ENCODE peak calls at places on chromosome 12, in four cellular contexts. F, D, A and S are unnamed samples.
A peak's percentile ranks its signal among the peaks of the same experiment; 100 is the strongest.

GRCh38 chr12:13680916-13681315 is 300.5 kb downstream of the GRIN2B start:
- DNase-seq in F (no peak), D (no peak), A (no peak), S (no peak)

GRCh38 chr12:50032516-50033316 is 7.4 kb upstream of the RACGAP1 start:
- DNase-seq in F (no peak), D (peak; percentile 70), A (no peak), S (no peak)

GRCh38 chr12:79360936-79361335 is 329.8 kb downstream of the PAWR start:
- DNase-seq in F (no peak), D (no peak), A (no peak), S (no peak)

GRCh38 chr12:56154818-56155217 is 2.4 kb downstream of the MYL6B start:
- DNase-seq in F (no peak), D (no peak), A (no peak), S (no peak)

GRCh38 chr12:65649126-65649525 is 175.2 kb upstream of the HMGA2 start:
- DNase-seq in F (peak; percentile 100), D (no peak), A (no peak), S (no peak)

GRCh38 chr12:20132818-20133217 is 235.5 kb upstream of the PDE3A start:
- DNase-seq in F (no peak), D (no peak), A (no peak), S (no peak)

GRCh38 chr12:34402228-34402898 is 380.1 kb downstream of the ALG10 start:
- DNase-seq in F (no peak), D (peak; percentile 15), A (no peak), S (no peak)

GRCh38 chr12:571795-572531 is 91.3 kb downstream of the NINJ2 start:
- DNase-seq in F (no peak), D (no peak), A (no peak), S (peak; percentile 66)

GRCh38 chr12:97940629-97941028 is 478.0 kb downstream of the RMST start:
- DNase-seq in F (no peak), D (no peak), A (peak; percentile 18), S (no peak)

GRCh38 chr12:100077367-100077766 is 65.3 kb downstream of the BLTP3B start:
- DNase-seq in F (no peak), D (no peak), A (no peak), S (no peak)

GRCh38 chr12:71392521-71393145 is 47.0 kb upstream of the LGR5 start:
- DNase-seq in F (peak; percentile 70), D (peak; percentile 45), A (peak; percentile 50), S (peak; percentile 23)

GRCh38 chr12:608921-609320 is 54.3 kb downstream of the NINJ2 start:
- DNase-seq in F (no peak), D (no peak), A (no peak), S (peak; percentile 72)

GRCh38 chr12:630656-631632 is 32.3 kb downstream of the NINJ2 start:
- DNase-seq in F (no peak), D (peak; percentile 78), A (no peak), S (peak; percentile 31)

GRCh38 chr12:75868501-75868900 is 163.1 kb downstream of the PHLDA1 start:
- DNase-seq in F (no peak), D (no peak), A (no peak), S (no peak)

GRCh38 chr12:22124987-22125386 is 79.0 kb downstream of the CMAS start:
- DNase-seq in F (no peak), D (no peak), A (no peak), S (no peak)

GRCh38 chr12:3158851-3159465 is 81.8 kb downstream of the TSPAN9 start:
- DNase-seq in F (peak; percentile 75), D (no peak), A (no peak), S (no peak)

GRCh38 chr12:27012239-27012981 is 1.8 kb downstream of the TM7SF3 start:
- DNase-seq in F (no peak), D (no peak), A (no peak), S (no peak)

GRCh38 chr12:112938751-112939150 is 477 bp downstream of the OAS3 start:
- DNase-seq in F (no peak), D (no peak), A (no peak), S (no peak)

GRCh38 chr12:87848248-87848868 is 180.8 kb downstream of the C12orf50 start:
- DNase-seq in F (peak; percentile 82), D (no peak), A (peak; percentile 49), S (peak; percentile 40)

GRCh38 chr12:27279836-27280235 is 35.8 kb downstream of the STK38L start:
- DNase-seq in F (no peak), D (no peak), A (no peak), S (no peak)

GRCh38 chr12:109879332-109880048 is 851 bp downstream of the GLTP start:
- DNase-seq in F (no peak), D (no peak), A (no peak), S (no peak)

GRCh38 chr12:56591111-56591510 is 39.0 kb downstream of the BAZ2A start:
- DNase-seq in F (no peak), D (no peak), A (no peak), S (no peak)

GRCh38 chr12:110079477-110080400 is 31.4 kb upstream of the C12orf76 start:
- DNase-seq in F (peak; percentile 39), D (no peak), A (no peak), S (peak; percentile 42)

GRCh38 chr12:107326237-107326636 is 232.9 kb upstream of the CRY1 start:
- DNase-seq in F (no peak), D (no peak), A (no peak), S (no peak)

GRCh38 chr12:124114316-124114715 is 141.3 kb downstream of the ZNF664 start:
- DNase-seq in F (no peak), D (no peak), A (no peak), S (no peak)

GRCh38 chr12:53736602-53737493 is 9.6 kb upstream of the CALCOCO1 start:
- DNase-seq in F (no peak), D (no peak), A (peak; percentile 69), S (no peak)

GRCh38 chr12:110165540-110166159 is 41.5 kb downstream of the IFT81 start:
- DNase-seq in F (no peak), D (peak; percentile 45), A (no peak), S (peak; percentile 25)

GRCh38 chr12:5000658-5001390 is 42.9 kb upstream of the KCNA5 start:
- DNase-seq in F (no peak), D (no peak), A (no peak), S (no peak)

GRCh38 chr12:51323966-51324895 is at the start of gene BIN2:
- DNase-seq in F (no peak), D (no peak), A (no peak), S (peak; percentile 86)

GRCh38 chr12:3534511-3534910 is 43.5 kb downstream of the PRMT8 start:
- DNase-seq in F (no peak), D (peak; percentile 15), A (no peak), S (no peak)

GRCh38 chr12:39971348-39971747 is 134.5 kb downstream of the SLC2A13 start:
- DNase-seq in F (no peak), D (no peak), A (no peak), S (no peak)

GRCh38 chr12:69095765-69096477 is 143.4 kb upstream of the CPSF6 start:
- DNase-seq in F (no peak), D (no peak), A (no peak), S (no peak)

GRCh38 chr12:130617219-130617618 is 98.9 kb downstream of the RIMBP2 start:
- DNase-seq in F (no peak), D (no peak), A (no peak), S (peak; percentile 89)

GRCh38 chr12:9827209-9827888 is at the start of gene KLRF1:
- DNase-seq in F (no peak), D (no peak), A (no peak), S (no peak)

GRCh38 chr12:57772429-57773322 is at the start of gene EEF1AKMT3:
- DNase-seq in F (peak; percentile 35), D (no peak), A (no peak), S (no peak)

GRCh38 chr12:124874188-124874587 is 10.5 kb upstream of the SCARB1 start:
- DNase-seq in F (no peak), D (no peak), A (no peak), S (no peak)

GRCh38 chr12:109542014-109542413 is 31.3 kb downstream of the MMAB start:
- DNase-seq in F (peak; percentile 66), D (no peak), A (no peak), S (peak; percentile 11)

GRCh38 chr12:112450725-112451124 is 32.0 kb downstream of the PTPN11 start:
- DNase-seq in F (no peak), D (no peak), A (no peak), S (no peak)

GRCh38 chr12:12474471-12474928 is 88.2 kb downstream of the DUSP16 start:
- DNase-seq in F (no peak), D (no peak), A (no peak), S (no peak)

GRCh38 chr12:119876761-119877638 is at the start of gene CIT:
- DNase-seq in F (peak; percentile 93), D (peak; percentile 98), A (peak; percentile 96), S (peak; percentile 96)
- H3K18ac ChIP-seq in F (no peak within 1 kb of the TSS), D (peak within 1 kb of the TSS; percentile 43), A (peak within 1 kb of the TSS; percentile 93), S (peak within 1 kb of the TSS; percentile 76)

GRCh38 chr12:121515615-121516014 is 65.2 kb downstream of the KDM2B start:
- DNase-seq in F (no peak), D (no peak), A (no peak), S (no peak)
- H3K27ac ChIP-seq in F (no peak overlapping the region), D (no peak overlapping the region), A (no peak overlapping the region), S (no peak overlapping the region)

DNA sequence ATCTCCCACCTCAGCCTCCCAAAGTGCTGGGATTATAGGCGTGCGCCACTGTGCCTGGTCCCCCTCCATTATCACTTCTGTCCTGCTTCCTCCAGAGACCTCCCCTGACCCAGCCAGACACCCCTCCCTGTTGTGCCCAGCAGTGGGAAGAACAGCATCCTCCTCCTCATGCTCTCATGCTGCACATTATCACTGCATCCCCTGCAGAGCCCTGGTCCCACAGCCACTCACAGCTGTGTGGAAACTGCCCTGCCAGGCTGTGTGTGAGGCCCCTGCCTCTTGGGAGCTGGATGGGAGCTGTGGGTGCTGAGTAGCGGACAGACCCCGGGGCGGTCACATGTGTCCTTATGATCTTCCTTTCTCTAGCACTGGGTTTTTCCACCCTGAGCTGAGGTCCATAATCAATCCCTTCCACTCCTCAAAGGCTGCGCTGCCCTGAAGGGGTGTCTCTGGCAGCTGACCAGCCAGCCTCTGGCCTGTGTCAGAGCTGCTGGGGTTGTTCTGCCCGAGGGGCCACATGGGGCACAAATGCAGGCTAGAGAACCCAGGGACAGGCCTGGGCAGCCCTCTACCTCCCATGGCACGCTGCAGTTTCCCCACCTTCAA is 9.2 kb downstream of the HIP1R start:
- DNase-seq in F (no peak), D (no peak), A (no peak), S (no peak)
- H4K8ac ChIP-seq in F (no peak overlapping the region), D (no peak overlapping the region), A (no peak overlapping the region), S (no peak overlapping the region)

GRCh38 chr12:6492838-6493579 is at the start of gene MRPL51:
- DNase-seq in F (peak; percentile 90), D (peak; percentile 99), A (peak; percentile 90), S (peak; percentile 96)
- H3K18ac ChIP-seq in F (peak within 1 kb of the TSS; percentile 73), D (peak within 1 kb of the TSS; percentile 96), A (peak within 1 kb of the TSS; percentile 91), S (peak within 1 kb of the TSS; percentile 87)

GRCh38 chr12:93777249-93777648 is 100.1 kb downstream of the CRADD start:
- DNase-seq in F (peak; percentile 67), D (no peak), A (no peak), S (no peak)

GRCh38 chr12:93778306-93778705 is 101.1 kb downstream of the CRADD start:
- DNase-seq in F (peak; percentile 88), D (no peak), A (no peak), S (no peak)

GRCh38 chr12:93773122-93773871 is 96.1 kb downstream of the CRADD start:
- DNase-seq in F (peak; percentile 34), D (no peak), A (no peak), S (no peak)

GRCh38 chr12:93780115-93780641 is 103.0 kb downstream of the CRADD start:
- DNase-seq in F (peak; percentile 53), D (no peak), A (no peak), S (no peak)

GRCh38 chr12:93776581-93777018 is 99.4 kb downstream of the CRADD start:
- DNase-seq in F (peak; percentile 93), D (no peak), A (no peak), S (peak; percentile 70)
- H3K27ac ChIP-seq in F (peak overlapping the region; percentile 74), D (no peak overlapping the region), A (no peak overlapping the region), S (no peak overlapping the region)

GRCh38 chr12:120155072-120155471 is 38.5 kb upstream of the RAB35 start:
- DNase-seq in F (no peak), D (no peak), A (no peak), S (no peak)
- H4K8ac ChIP-seq in F (no peak overlapping the region), D (no peak overlapping the region), A (no peak overlapping the region), S (no peak overlapping the region)